ENCODE peak calls at places on chromosomes 7 and 10, in ten cellular contexts. A is uterus; H is amygdala; I is activated CD4-positive, CD25-positive, alpha-beta regulatory T cell; R is activated naive CD8-positive, alpha-beta T cell treated with anti-CD3 and anti-CD28 coated beads, Interleukin-2, amount 50 U/mL, for 24 hours; J is WTC11; D is adrenal gland; L is upper lobe of left lung; E is nephron progenitor cell; C is H54. G is an unnamed sample.

GRCh38 chr7:91713669-91714068 is 166.8 kb downstream of the MTERF1 start:
- DNase-seq in D (no peak), I (no peak), J (no peak), C (no peak), E (no peak), L (no peak), A (no peak), R (no peak), H (no peak), G (no peak)

GRCh38 chr10:98610301-98610700 is 163.6 kb upstream of the HPS1 start:
- DNase-seq in D (no peak), I (no peak), A (no peak), C (no peak), E (no peak), J (no peak), H (no peak), L (no peak), R (no peak), G (no peak)

GRCh38 chr10:55966131-55966530 is 394.9 kb downstream of the ZWINT start:
- DNase-seq in C (no peak), I (no peak), E (no peak), D (no peak), J (no peak), L (no peak), R (no peak), A (no peak), H (no peak), G (no peak)

GRCh38 chr10:31620236-31621151 is 301.5 kb downstream of the ZEB1 start:
- DNase-seq in C (peak), J (peak), E (peak), R (no peak), A (peak), D (no peak), H (no peak), I (no peak), L (peak), G (no peak)

GRCh38 chr10:77726732-77727131 is 89.1 kb upstream of the KCNMA1 start:
- DNase-seq in H (no peak), D (no peak), A (no peak), I (no peak), C (no peak), E (no peak), R (no peak), J (no peak), L (no peak), G (no peak)

GRCh38 chr10:19620867-19621266 is 195.4 kb upstream of the PLXDC2 start:
- DNase-seq in H (no peak), J (no peak), L (no peak), A (no peak), D (no peak), C (no peak), R (no peak), E (no peak), I (no peak), G (no peak)

GRCh38 chr10:80487422-80487785 is 33.3 kb downstream of the TSPAN14 start:
- DNase-seq in L (no peak), A (no peak), E (no peak), C (no peak), R (no peak), H (no peak), J (no peak), I (no peak), D (no peak), G (no peak)

GRCh38 chr7:18200855-18201254 is 173.2 kb upstream of the PRPS1L1 start:
- DNase-seq in A (peak), D (no peak), L (no peak), H (no peak), R (no peak), E (no peak), I (no peak), C (no peak), J (no peak), G (no peak)

GRCh38 chr10:124224331-124225028 is 131.1 kb upstream of the CHST15 start:
- DNase-seq in J (no peak), E (no peak), I (no peak), A (no peak), R (no peak), L (no peak), C (no peak), D (no peak), H (peak), G (no peak)

GRCh38 chr10:33880291-33880690 is 545.8 kb upstream of the NRP1 start:
- DNase-seq in I (no peak), E (no peak), D (no peak), H (no peak), J (no peak), C (no peak), R (no peak), L (no peak), A (no peak), G (no peak)

GRCh38 chr7:1503816-1504775 is at the start of gene INTS1:
- DNase-seq in C (peak), A (peak), E (peak), H (peak), D (peak), L (peak), I (peak), R (peak), J (peak), G (peak)

GRCh38 chr7:99975782-99976521 is at the start of gene AZGP1:
- DNase-seq in D (no peak), L (no peak), C (peak), E (no peak), I (no peak), J (no peak), H (no peak), R (no peak), A (no peak), G (no peak)

GRCh38 chr10:21195149-21195731 is 298.1 kb upstream of the NEBL start:
- DNase-seq in R (no peak), H (no peak), E (no peak), J (no peak), C (no peak), A (no peak), D (no peak), L (no peak), I (no peak), G (no peak)

GRCh38 chr10:124254519-124254918 is 161.1 kb upstream of the CHST15 start:
- DNase-seq in J (no peak), R (no peak), D (no peak), C (no peak), L (no peak), E (no peak), H (no peak), A (no peak), I (no peak), G (no peak)

GRCh38 chr7:46633816-46634215 is 712.7 kb upstream of the IGFBP3 start:
- DNase-seq in C (no peak), I (no peak), R (no peak), D (no peak), H (no peak), E (no peak), A (no peak), L (no peak), J (no peak), G (no peak)

GRCh38 chr7:156985101-156985967 is 25.1 kb downstream of the MNX1 start:
- DNase-seq in R (no peak), C (no peak), I (no peak), J (no peak), E (no peak), D (no peak), L (no peak), A (no peak), H (no peak), G (no peak)

GRCh38 chr10:22476601-22477364 is 131.5 kb downstream of the SPAG6 start:
- DNase-seq in E (peak), A (no peak), D (no peak), C (no peak), H (no peak), I (no peak), R (no peak), L (no peak), J (peak), G (peak)

GRCh38 chr10:124740374-124741280 is 3.6 kb downstream of the FAM53B start:
- DNase-seq in R (no peak), H (no peak), I (no peak), D (no peak), J (no peak), E (peak), C (no peak), L (peak), A (peak), G (no peak)

GRCh38 chr10:84214612-84215235 is 10.6 kb downstream of the LRIT2 start:
- DNase-seq in C (no peak), H (no peak), J (peak), E (peak), R (peak), D (no peak), A (no peak), L (no peak), I (no peak), G (peak)

GRCh38 chr10:91604462-91604935 is 28.4 kb downstream of the PPP1R3C start:
- DNase-seq in I (no peak), L (no peak), C (no peak), A (no peak), R (no peak), H (no peak), E (no peak), D (no peak), J (no peak), G (no peak)

GRCh38 chr10:118840776-118841468 is 86.2 kb upstream of the CACUL1 start:
- DNase-seq in L (no peak), R (no peak), J (no peak), A (no peak), H (no peak), E (no peak), C (no peak), D (no peak), I (no peak), G (no peak)

GRCh38 chr10:3886191-3886590 is 101.2 kb upstream of the KLF6 start:
- DNase-seq in C (peak), L (peak), R (no peak), A (peak), E (peak), H (no peak), J (peak), D (no peak), I (no peak), G (peak)

GRCh38 chr7:886626-887487 is 10.5 kb downstream of the GET4 start:
- DNase-seq in C (no peak), D (no peak), J (no peak), H (no peak), I (no peak), E (no peak), L (no peak), A (no peak), R (no peak), G (peak)

GRCh38 chr7:99709838-99710541 is 25.0 kb downstream of the CYP3A7 start:
- DNase-seq in E (no peak), L (no peak), H (no peak), R (no peak), D (no peak), A (no peak), I (no peak), C (no peak), J (no peak), G (no peak)

GRCh38 chr7:68043546-68043945 is 1046.9 kb downstream of the TYW1 start:
- DNase-seq in E (no peak), A (no peak), I (no peak), R (no peak), C (no peak), H (no peak), J (no peak), L (no peak), D (no peak), G (no peak)

GRCh38 chr10:50469778-50470193 is 154.0 kb downstream of the SGMS1 start:
- DNase-seq in H (no peak), A (no peak), L (no peak), R (no peak), J (no peak), D (no peak), E (no peak), C (no peak), I (no peak), G (no peak)

GRCh38 chr10:129853236-129853946 is 110.7 kb downstream of the EBF3 start:
- DNase-seq in L (no peak), D (no peak), R (no peak), C (no peak), A (no peak), I (no peak), H (no peak), J (no peak), E (no peak), G (no peak)

GRCh38 chr7:73963252-73963822 is 64.6 kb upstream of the ELN start:
- DNase-seq in H (no peak), I (no peak), E (no peak), L (no peak), A (no peak), R (no peak), C (no peak), D (no peak), J (no peak), G (no peak)

GRCh38 chr7:1694551-1694950 is 24.5 kb downstream of the ELFN1 start:
- DNase-seq in R (no peak), D (no peak), H (no peak), E (no peak), J (no peak), C (no peak), L (peak), I (no peak), A (peak), G (no peak)

GRCh38 chr7:39811161-39811614 is 138.9 kb upstream of the CDK13 start:
- DNase-seq in R (no peak), C (no peak), L (no peak), E (peak), H (no peak), D (no peak), A (no peak), I (no peak), J (no peak), G (no peak)

GRCh38 chr10:69335063-69335587 is 56.8 kb downstream of the HK1 start:
- DNase-seq in R (peak), J (no peak), E (no peak), D (peak), L (peak), I (no peak), H (no peak), A (peak), C (no peak), G (no peak)

GRCh38 chr7:25359471-25360059 is 131.3 kb upstream of the NPVF start:
- DNase-seq in J (no peak), E (no peak), A (no peak), C (no peak), H (no peak), I (no peak), D (no peak), L (no peak), R (no peak), G (no peak)

GRCh38 chr7:94052398-94053180 is 48.4 kb upstream of the BET1 start:
- DNase-seq in R (no peak), A (no peak), E (no peak), J (no peak), H (no peak), C (no peak), I (no peak), D (no peak), L (no peak), G (no peak)

GRCh38 chr10:72229261-72230251 is 13.5 kb upstream of the ASCC1 start:
- DNase-seq in R (no peak), C (no peak), H (no peak), I (no peak), E (no peak), J (no peak), D (no peak), L (no peak), A (no peak), G (no peak)